ENCODE peak calls at places on chromosomes 13 and 19, in four cellular contexts. J is HT1080, A is left colon, T is Panc1. E is an unnamed sample.

GRCh38 chr13:29847501-29847983 is 2.9 kb downstream of the UBL3 start:
- DNase-seq in J (peak), A (peak), T (no peak), E (peak)

GRCh38 chr13:110665491-110666254 is 40.2 kb downstream of the CARS2 start:
- DNase-seq in J (no peak), A (no peak), T (no peak), E (no peak)

GRCh38 chr19:6733338-6734095 is 3.9 kb downstream of the GPR108 start:
- DNase-seq in J (no peak), A (no peak), T (no peak), E (no peak)

GRCh38 chr13:112907286-112907685 is 61.7 kb upstream of the MCF2L start:
- DNase-seq in J (no peak), A (no peak), T (no peak), E (no peak)

GRCh38 chr13:79749985-79750551 is 269.1 kb downstream of the NDFIP2 start:
- DNase-seq in J (peak), A (peak), T (no peak), E (peak)

GRCh38 chr19:18915639-18916038 is 3.5 kb downstream of the COPE start:
- DNase-seq in J (no peak), A (peak), T (no peak), E (peak)

GRCh38 chr13:35164324-35164932 is 222.4 kb downstream of the NBEA start:
- DNase-seq in J (peak), A (no peak), T (no peak), E (peak)

GRCh38 chr13:105334211-105334610 is 1201.3 kb downstream of the EFNB2 start:
- DNase-seq in J (peak), A (no peak), T (no peak), E (no peak)

GRCh38 chr19:10454267-10454666 is 33.9 kb downstream of the PDE4A start:
- DNase-seq in J (no peak), A (no peak), T (no peak), E (peak)

GRCh38 chr13:40666905-40667621 is 622 bp upstream of the FOXO1 start:
- DNase-seq in J (no peak), A (peak), T (no peak), E (peak)

GRCh38 chr13:96527497-96527896 is 437.6 kb downstream of the HS6ST3 start:
- DNase-seq in J (no peak), A (no peak), T (no peak), E (no peak)

GRCh38 chr19:55455576-55456235 is 5.7 kb downstream of the ISOC2 start:
- DNase-seq in J (no peak), A (no peak), T (no peak), E (no peak)

GRCh38 chr13:36382030-36382429 is 35.8 kb upstream of the SPART start:
- DNase-seq in J (peak), A (no peak), T (no peak), E (no peak)

GRCh38 chr13:67549331-67549730 is 319.2 kb upstream of the PCDH9 start:
- DNase-seq in J (peak), A (no peak), T (no peak), E (no peak)

GRCh38 chr13:113545455-113545930 is 39.1 kb upstream of the TFDP1 start:
- DNase-seq in J (no peak), A (no peak), T (no peak), E (no peak)

GRCh38 chr13:58619396-58620113 is 988.0 kb downstream of the PCDH17 start:
- DNase-seq in J (peak), A (no peak), T (no peak), E (no peak)